ENCODE peak calls at places on chromosomes 3 and 15, in six cellular contexts. J is fibroblast of mammary gland; S is activated naive CD8-positive, alpha-beta T cell treated with anti-CD3 and anti-CD28 coated beads, Interleukin-2, amount 10 ng/mL, durations not matched to agents 7 days and 5 days; G is GM19239; I is HEK293T; D is A549. O is an unnamed sample.

GRCh38 chr15:40845511-40846284 is 1.9 kb downstream of the SPINT1 start:
- DNase-seq in J (no peak), D (no peak), S (no peak), G (no peak), I (no peak), O (peak)

GRCh38 chr15:50241684-50242450 is 23.7 kb downstream of the HDC start:
- DNase-seq in D (no peak), J (peak), G (no peak), S (no peak), I (no peak), O (no peak)

GRCh38 chr3:179446501-179446900 is 4.8 kb downstream of the GNB4 start:
- DNase-seq in S (no peak), J (peak), D (no peak), G (no peak), I (no peak), O (no peak)

GRCh38 chr15:46277994-46278885 is 643.4 kb downstream of the SQOR start:
- DNase-seq in J (no peak), I (no peak), S (no peak), D (no peak), G (no peak), O (no peak)

GRCh38 chr3:78221796-78222195 is 1181.9 kb downstream of the ROBO2 start:
- DNase-seq in D (no peak), J (peak), G (no peak), S (no peak), I (no peak), O (no peak)

GRCh38 chr15:87743557-87743956 is 513.0 kb downstream of the NTRK3 start:
- DNase-seq in D (no peak), S (no peak), G (no peak), J (peak), I (no peak), O (no peak)

GRCh38 chr3:102124301-102125158 is 275.2 kb downstream of the NFKBIZ start:
- DNase-seq in D (no peak), I (no peak), J (peak), S (no peak), G (no peak), O (no peak)

GRCh38 chr3:143951351-143951971 is 20.2 kb upstream of the DIPK2A start:
- DNase-seq in G (no peak), D (no peak), J (peak), I (peak), S (no peak), O (peak)

GRCh38 chr15:49847436-49847835 is 226.6 kb downstream of the DTWD1 start:
- DNase-seq in S (no peak), G (no peak), D (no peak), I (no peak), J (peak), O (no peak)

GRCh38 chr3:126936853-126937395 is 46.0 kb upstream of the PLXNA1 start:
- DNase-seq in I (no peak), G (no peak), D (no peak), J (no peak), S (no peak), O (no peak)

GRCh38 chr3:70943886-70944285 is 631.4 kb upstream of the MDFIC2 start:
- DNase-seq in G (no peak), D (no peak), S (no peak), J (peak), I (no peak), O (no peak)

GRCh38 chr3:188152660-188153497 is 1.1 kb upstream of the LPP start:
- DNase-seq in D (peak), J (peak), G (no peak), S (peak), I (peak), O (peak)

GRCh38 chr3:28050895-28051294 is 190.5 kb upstream of the CMC1 start:
- DNase-seq in J (peak), D (peak), G (no peak), S (no peak), I (no peak), O (peak)

GRCh38 chr3:169172535-169172934 is 491.0 kb downstream of the MECOM start:
- DNase-seq in D (no peak), G (no peak), I (no peak), J (no peak), S (no peak), O (no peak)

GRCh38 chr3:190094201-190094718 is 26.4 kb downstream of the P3H2 start:
- DNase-seq in I (no peak), J (peak), G (no peak), S (no peak), D (no peak), O (no peak)

GRCh38 chr3:12353796-12354505 is 65.1 kb downstream of the PPARG start:
- DNase-seq in S (no peak), G (no peak), J (peak), I (no peak), D (no peak), O (no peak)

GRCh38 chr15:69808756-69809155 is 289.0 kb downstream of the TLE3 start:
- DNase-seq in D (no peak), J (no peak), I (no peak), S (no peak), G (no peak), O (no peak)

GRCh38 chr3:45280227-45280626 is 54.1 kb upstream of the TMEM158 start:
- DNase-seq in J (no peak), I (no peak), D (no peak), G (no peak), S (no peak), O (no peak)

GRCh38 chr15:31173790-31174450 is 72.4 kb upstream of the TRPM1 start:
- DNase-seq in D (no peak), S (no peak), J (no peak), G (no peak), I (no peak), O (no peak)

GRCh38 chr3:170585937-170586310 is at the start of gene SLC7A14:
- DNase-seq in I (no peak), S (no peak), G (no peak), J (no peak), D (no peak), O (no peak)

GRCh38 chr3:156273068-156273709 is 152.8 kb downstream of the KCNAB1 start:
- DNase-seq in G (no peak), D (no peak), S (no peak), J (no peak), I (no peak), O (no peak)

GRCh38 chr3:197285557-197285956 is 12.9 kb downstream of the DLG1 start:
- DNase-seq in D (no peak), S (no peak), I (no peak), J (no peak), G (no peak), O (no peak)